ENCODE peak calls at places on chromosomes 1 and 21, in nine cellular contexts. X is Peyer's patch, W is neural crest cell, C is left lung, Z is retinal pigment epithelial cell, Y is GM13977, S is A549, B is IMR-90, I is prostate gland. G is an unnamed sample.

GRCh38 chr1:157193702-157194391 is 55.7 kb upstream of the ETV3 start:
- DNase-seq in X (peak; percentile 77), W (peak; percentile 89), C (peak; percentile 82), Z (no peak), Y (peak; percentile 70), S (peak; percentile 66), B (peak; percentile 42), I (peak; percentile 37), G (no peak)

GRCh38 chr1:95233321-95233736 is 681 bp upstream of the RWDD3 start:
- DNase-seq in X (peak; percentile 82), W (no peak), C (peak; percentile 68), Z (no peak), Y (no peak), S (peak; percentile 13), B (peak; percentile 21), I (peak; percentile 10), G (no peak)

GRCh38 chr1:86762336-86762735 is 58.0 kb downstream of the SH3GLB1 start:
- DNase-seq in X (no peak), W (no peak), C (no peak), Z (no peak), Y (no peak), S (no peak), B (no peak), I (no peak), G (no peak)

GRCh38 chr1:32972814-32973428 is 8.3 kb upstream of the RNF19B start:
- DNase-seq in X (peak; percentile 60), W (peak; percentile 54), C (peak; percentile 90), Z (peak; percentile 45), Y (peak; percentile 48), S (no peak), B (peak; percentile 45), I (peak; percentile 76), G (no peak)

GRCh38 chr21:45590246-45590725 is 48.0 kb upstream of the SLC19A1 start:
- DNase-seq in X (peak; percentile 61), W (peak; percentile 30), C (peak; percentile 92), Z (no peak), Y (peak; percentile 96), S (peak; percentile 41), B (peak; percentile 19), I (peak; percentile 21), G (no peak)

GRCh38 chr1:242738702-242739225 is 214.3 kb upstream of the PLD5 start:
- DNase-seq in X (no peak), W (no peak), C (no peak), Z (no peak), Y (no peak), S (no peak), B (no peak), I (no peak), G (no peak)

GRCh38 chr1:184982002-184982954 is 8.0 kb upstream of the NIBAN1 start:
- DNase-seq in X (peak; percentile 73), W (peak; percentile 35), C (peak; percentile 91), Z (no peak), Y (peak; percentile 64), S (peak; percentile 32), B (peak; percentile 80), I (peak; percentile 77), G (no peak)

GRCh38 chr1:2230781-2231666 is 2.9 kb downstream of the SKI start:
- DNase-seq in X (peak; percentile 63), W (no peak), C (peak; percentile 84), Z (no peak), Y (no peak), S (no peak), B (no peak), I (no peak), G (peak; percentile 87)

GRCh38 chr1:66371233-66372005 is 162.5 kb upstream of the SGIP1 start:
- DNase-seq in X (no peak), W (no peak), C (no peak), Z (no peak), Y (no peak), S (no peak), B (peak; percentile 85), I (no peak), G (no peak)

GRCh38 chr1:149915429-149916192 is 2.0 kb downstream of the SV2A start:
- DNase-seq in X (no peak), W (no peak), C (no peak), Z (no peak), Y (no peak), S (no peak), B (no peak), I (no peak), G (no peak)

GRCh38 chr1:37919277-37919676 is 27.6 kb downstream of the INPP5B start:
- DNase-seq in X (no peak), W (no peak), C (no peak), Z (peak; percentile 13), Y (no peak), S (no peak), B (peak; percentile 41), I (no peak), G (no peak)

GRCh38 chr1:111960971-111961370 is 28.5 kb downstream of the KCND3 start:
- DNase-seq in X (no peak), W (no peak), C (no peak), Z (no peak), Y (no peak), S (no peak), B (no peak), I (no peak), G (no peak)

GRCh38 chr1:17862125-17862524 is 107.0 kb downstream of the ACTL8 start:
- DNase-seq in X (no peak), W (no peak), C (no peak), Z (no peak), Y (no peak), S (no peak), B (no peak), I (no peak), G (no peak)

GRCh38 chr1:17865912-17866311 is 110.8 kb downstream of the ACTL8 start:
- DNase-seq in X (no peak), W (no peak), C (no peak), Z (no peak), Y (no peak), S (no peak), B (peak; percentile 40), I (no peak), G (no peak)

GRCh38 chr1:17860812-17861211 is 105.7 kb downstream of the ACTL8 start:
- DNase-seq in X (no peak), W (no peak), C (no peak), Z (no peak), Y (no peak), S (no peak), B (no peak), I (no peak), G (no peak)

GRCh38 chr1:17858027-17858426 is 102.9 kb downstream of the ACTL8 start:
- DNase-seq in X (no peak), W (no peak), C (no peak), Z (no peak), Y (no peak), S (no peak), B (peak; percentile 42), I (no peak), G (no peak)

DNA sequence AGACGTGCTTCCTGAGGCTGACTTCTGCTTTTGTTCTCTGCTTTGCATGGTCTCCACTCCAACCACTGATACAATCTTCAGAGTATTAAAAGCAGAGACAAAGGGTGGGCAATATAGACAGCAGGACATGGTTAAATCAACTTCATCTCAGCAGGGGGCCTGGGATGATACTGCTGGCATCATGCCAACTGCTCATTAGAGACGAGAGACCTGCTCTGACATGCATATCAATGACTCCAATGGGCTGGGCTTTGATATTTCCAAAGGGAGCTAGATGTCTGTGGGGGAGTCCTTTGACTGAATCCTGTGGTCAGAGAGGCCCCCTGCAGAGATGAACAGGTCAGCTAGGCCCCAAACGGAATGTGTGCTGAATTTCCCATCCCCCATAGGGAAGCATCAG is 106.6 kb downstream of the ACTL8 start:
- DNase-seq in X (no peak), W (no peak), C (no peak), Z (no peak), Y (no peak), S (no peak), B (no peak), I (no peak), G (no peak)
- TF ChIP-seq CTCF in X (no peak), W (no peak), C (no peak), Z (no peak), Y (no peak), S (no peak), B (no peak), I (no peak), G (no peak)

GRCh38 chr1:92484171-92484471 is 2.6 kb downstream of the GFI1 start:
- DNase-seq in X (peak; percentile 51), W (no peak), C (peak; percentile 81), Z (no peak), Y (no peak), S (no peak), B (no peak), I (no peak), G (no peak)
- TF ChIP-seq CTCF in X (no peak), W (no peak), C (no peak), Z (no peak), Y (no peak), S (no peak), B (no peak), I (no peak), G (no peak)

GRCh38 chr1:171180671-171181070 is 4.4 kb upstream of the FMO2 start:
- DNase-seq in X (no peak), W (no peak), C (no peak), Z (no peak), Y (no peak), S (no peak), B (no peak), I (no peak), G (no peak)
- TF ChIP-seq CTCF in X (no peak), W (no peak), C (no peak), Z (no peak), Y (no peak), S (no peak), B (no peak), I (no peak), G (peak; percentile 50)

GRCh38 chr1:117929340-117930172 is at the start of the genes GDAP2 and WDR3:
- DNase-seq in X (peak; percentile 96), W (peak; percentile 87), C (peak; percentile 97), Z (peak; percentile 86), Y (peak; percentile 89), S (peak; percentile 80), B (peak; percentile 96), I (peak; percentile 97), G (peak; percentile 98)

GRCh38 chr1:117932576-117932975 is 3.0 kb downstream of the WDR3 start:
- DNase-seq in X (no peak), W (no peak), C (no peak), Z (peak; percentile 53), Y (no peak), S (no peak), B (no peak), I (no peak), G (no peak)

GRCh38 chr1:117930173-117930447 is 571 bp downstream of the WDR3 start:
- DNase-seq in X (no peak), W (peak; percentile 1), C (no peak), Z (no peak), Y (no peak), S (no peak), B (no peak), I (no peak), G (no peak)

GRCh38 chr1:117930484-117930883 is 945 bp downstream of the WDR3 start:
- DNase-seq in X (no peak), W (no peak), C (no peak), Z (no peak), Y (no peak), S (peak; percentile 0), B (peak; percentile 9), I (no peak), G (no peak)

DNA sequence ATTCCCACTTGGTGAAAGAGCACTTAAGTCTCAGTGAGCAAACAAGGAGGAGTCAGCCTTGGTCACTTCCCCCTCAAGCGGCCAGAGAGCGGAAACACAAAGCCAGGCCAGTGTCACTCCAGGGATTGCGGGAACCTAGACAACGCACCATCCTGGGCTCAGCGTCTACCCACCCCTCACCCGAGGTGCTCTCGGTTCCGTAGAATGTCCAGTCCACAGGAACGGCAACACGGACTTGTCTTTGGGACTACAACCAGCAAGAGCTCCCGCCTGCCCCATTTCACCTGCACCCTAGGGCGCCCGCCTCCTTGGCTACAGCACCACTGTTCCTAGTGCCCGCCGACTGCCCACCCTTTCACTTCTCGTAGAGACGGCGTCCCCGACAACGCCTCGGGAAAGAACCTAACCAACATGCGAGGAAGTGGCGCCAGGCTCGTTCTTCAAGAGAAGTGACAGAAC is 511 bp downstream of the GDAP2 start:
- DNase-seq in X (peak; percentile 74), W (peak; percentile 46), C (no peak), Z (peak; percentile 34), Y (peak; percentile 25), S (peak; percentile 28), B (peak; percentile 63), I (peak; percentile 16), G (peak; percentile 90)
- TF ChIP-seq CTCF in X (no peak), W (no peak), C (no peak), Z (peak; percentile 30), Y (peak; percentile 22), S (no peak), B (peak; percentile 41), I (no peak), G (peak; percentile 67)

G was measured in chondrocyte.